ENCODE peak calls at places on chromosomes 16 and 17, in four cellular contexts. N is HepG2, Y is A549, H is K562. G is an unnamed sample.

GRCh38 chr17:14797801-14798200 is 467.3 kb downstream of the PMP22 start:
- DNase-seq in N (no peak), Y (no peak), H (no peak), G (no peak)

GRCh38 chr17:27218041-27218440 is 75.9 kb upstream of the WSB1 start:
- DNase-seq in N (no peak), Y (no peak), H (no peak), G (no peak)

GRCh38 chr16:13376174-13376573 is 474.8 kb downstream of the SHISA9 start:
- DNase-seq in N (no peak), Y (no peak), H (no peak), G (no peak)

GRCh38 chr17:37358098-37358829 is 17.5 kb upstream of the C17orf78 start:
- DNase-seq in N (peak), Y (peak), H (peak), G (peak)

GRCh38 chr17:72706396-72706981 is 386.0 kb downstream of the SLC39A11 start:
- DNase-seq in N (peak), Y (peak), H (no peak), G (no peak)

GRCh38 chr17:70407501-70407900 is 238.2 kb downstream of the KCNJ2 start:
- DNase-seq in N (no peak), Y (no peak), H (no peak), G (no peak)

GRCh38 chr16:12455287-12455798 is 348.3 kb downstream of the CPPED1 start:
- DNase-seq in N (peak), Y (peak), H (peak), G (peak)

GRCh38 chr17:64252831-64253230 is 10.2 kb downstream of the TEX2 start:
- DNase-seq in N (no peak), Y (no peak), H (no peak), G (no peak)

GRCh38 chr16:768428-768827 is 7.9 kb downstream of the MSLN start:
- DNase-seq in N (no peak), Y (no peak), H (no peak), G (no peak)

GRCh38 chr17:17784599-17785264 is 52.1 kb downstream of the SREBF1 start:
- DNase-seq in N (peak), Y (peak), H (peak), G (no peak)

GRCh38 chr17:82332669-82333278 is 792 bp downstream of the SECTM1 start:
- DNase-seq in N (no peak), Y (peak), H (peak), G (no peak)

GRCh38 chr17:46949291-46950174 is 26.6 kb downstream of the GOSR2 start:
- DNase-seq in N (no peak), Y (no peak), H (no peak), G (no peak)

GRCh38 chr17:37465058-37465616 is 24.6 kb upstream of the DUSP14 start:
- DNase-seq in N (no peak), Y (no peak), H (no peak), G (no peak)

GRCh38 chr17:13572581-13572980 is 29.1 kb downstream of the HS3ST3A1 start:
- DNase-seq in N (no peak), Y (no peak), H (no peak), G (no peak)

GRCh38 chr16:46972971-46973456 is 460 bp downstream of the DNAJA2 start:
- DNase-seq in N (peak), Y (no peak), H (peak), G (peak)

GRCh38 chr17:71023631-71024030 is 854.3 kb downstream of the KCNJ2 start:
- DNase-seq in N (no peak), Y (no peak), H (no peak), G (no peak)

GRCh38 chr16:10871157-10871991 is 5.6 kb upstream of the CIITA start:
- DNase-seq in N (peak), Y (no peak), H (no peak), G (no peak)

GRCh38 chr17:77881545-77881944 is 77.0 kb upstream of the TNRC6C start:
- DNase-seq in N (no peak), Y (no peak), H (peak), G (no peak)

GRCh38 chr16:23534868-23535860 is 22.0 kb downstream of the EARS2 start:
- DNase-seq in N (no peak), Y (no peak), H (no peak), G (no peak)

GRCh38 chr17:27577884-27578717 is 52.9 kb upstream of the LGALS9 start:
- DNase-seq in N (no peak), Y (no peak), H (no peak), G (no peak)

GRCh38 chr16:11389083-11389482 is 43.8 kb downstream of the RMI2 start:
- DNase-seq in N (no peak), Y (no peak), H (no peak), G (no peak)

GRCh38 chr17:75688209-75688771 is 21.2 kb downstream of the SAP30BP start:
- DNase-seq in N (no peak), Y (no peak), H (no peak), G (no peak)
- TF ChIP-seq NR3C1 in N (no peak), Y (no peak), H (no peak), G (no peak)

DNA sequence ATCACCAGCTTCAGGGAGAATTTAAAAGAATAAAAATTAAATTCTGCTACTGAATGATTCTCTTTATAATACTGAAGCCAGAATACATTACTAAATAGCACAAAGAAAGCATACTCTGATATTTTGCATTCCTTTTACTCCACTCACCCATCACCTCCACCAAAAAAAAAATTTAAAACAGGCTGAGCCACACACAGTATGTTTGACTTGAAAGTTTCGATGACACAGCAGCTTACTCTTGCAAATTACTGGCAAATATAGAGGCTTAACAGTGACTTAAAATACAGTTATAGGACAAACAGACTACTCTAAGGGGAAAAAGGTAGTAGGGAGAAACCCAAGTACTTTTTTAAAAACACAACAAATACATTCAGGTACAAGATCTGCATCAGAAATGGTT is 39.2 kb downstream of the GPATCH8 start:
- DNase-seq in N (no peak), Y (no peak), H (no peak), G (no peak)
- TF ChIP-seq NR3C1 in N (no peak), Y (no peak), H (no peak), G (no peak)

DNA sequence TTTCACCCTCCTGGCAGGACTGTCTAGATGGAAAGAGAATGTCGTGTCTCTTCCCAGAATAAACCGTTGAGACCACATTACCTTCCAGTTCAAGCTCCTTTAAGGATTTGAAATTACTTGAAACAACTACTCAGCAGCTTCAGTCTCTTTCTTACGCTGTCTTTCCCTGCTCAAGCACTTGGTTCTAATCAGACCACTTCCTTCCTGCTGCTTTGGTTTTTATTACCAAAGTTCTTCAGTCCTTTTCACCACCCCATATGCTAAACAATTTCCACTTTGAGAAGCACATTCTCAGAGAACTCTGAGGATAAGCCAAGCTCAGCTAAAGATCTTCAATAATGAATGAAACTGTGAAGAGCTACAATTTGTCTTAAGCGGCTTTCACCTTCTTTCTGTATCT is 105.4 kb downstream of the STX8 start:
- DNase-seq in N (no peak), Y (no peak), H (no peak), G (no peak)
- TF ChIP-seq NR3C1 in N (no peak), Y (no peak), H (no peak), G (no peak)

GRCh38 chr16:69796285-69797118 is 34.4 kb downstream of the WWP2 start:
- DNase-seq in N (peak), Y (peak), H (peak), G (no peak)
- TF ChIP-seq NR3C1 in N (no peak), Y (no peak), H (no peak), G (no peak)

GRCh38 chr17:48558057-48558456 is 13.1 kb upstream of the HOXB2 start:
- DNase-seq in N (no peak), Y (no peak), H (no peak), G (no peak)

GRCh38 chr17:48558731-48559608 is 14.1 kb upstream of the HOXB2 start:
- DNase-seq in N (no peak), Y (no peak), H (no peak), G (no peak)

GRCh38 chr17:48555616-48556533 is 11.0 kb upstream of the HOXB2 start:
- DNase-seq in N (no peak), Y (peak), H (peak), G (no peak)

GRCh38 chr17:48555183-48555615 is 10.3 kb upstream of the HOXB2 start:
- DNase-seq in N (no peak), Y (peak), H (no peak), G (no peak)

GRCh38 chr17:48556534-48557401 is 11.9 kb upstream of the HOXB2 start:
- DNase-seq in N (no peak), Y (no peak), H (no peak), G (no peak)
- TF ChIP-seq NR3C1 in N (no peak), Y (no peak), H (no peak), G (no peak)

DNA sequence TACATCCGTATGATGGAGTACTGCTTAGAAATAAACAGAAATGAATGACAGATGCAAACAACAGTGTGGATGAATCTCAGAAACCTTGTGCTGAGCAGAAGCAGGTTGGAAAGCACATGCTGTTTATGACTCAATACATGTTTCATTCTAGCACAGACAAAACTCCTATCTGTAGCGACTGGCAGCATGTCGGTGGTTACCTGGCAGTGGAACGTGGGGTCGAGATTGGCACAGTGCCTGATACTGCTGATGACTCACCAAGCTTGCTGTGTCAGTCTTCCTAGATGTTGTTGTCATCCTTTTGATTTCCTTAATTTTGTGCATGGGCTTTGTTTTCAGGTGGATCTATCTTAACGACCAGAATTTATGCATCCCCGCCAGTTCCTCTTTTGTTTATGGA is 62.1 kb downstream of the GAN start:
- DNase-seq in N (no peak), Y (no peak), H (no peak), G (no peak)
- TF ChIP-seq NR3C1 in N (no peak), Y (no peak), H (no peak), G (no peak)

DNA sequence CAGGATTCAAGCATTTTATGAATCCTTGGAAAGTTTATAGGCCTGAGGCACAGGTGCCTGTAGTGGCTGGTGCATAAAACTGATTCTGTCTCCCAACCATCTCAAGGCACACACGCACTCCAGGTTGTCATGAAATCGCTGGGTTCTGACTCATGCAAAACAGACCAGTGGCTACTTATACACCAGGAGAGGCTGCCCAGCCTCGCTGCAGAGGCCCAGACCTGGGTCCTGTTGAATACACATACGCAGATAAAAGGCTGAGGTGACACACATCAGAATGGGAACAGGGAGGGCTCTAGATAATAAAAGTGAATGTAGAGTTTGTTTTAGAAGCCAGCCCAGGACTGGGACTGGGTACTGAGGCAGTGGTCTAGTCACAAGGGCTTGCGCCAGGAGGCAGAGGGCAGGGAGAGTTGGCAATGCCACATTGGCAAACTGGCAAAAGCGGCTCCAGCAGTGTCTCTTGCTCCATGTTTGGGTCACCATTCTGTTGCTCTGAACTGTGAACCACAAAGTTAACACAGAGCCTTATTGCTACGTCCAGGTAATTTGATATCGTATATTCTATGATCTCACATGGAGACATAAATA is 13.6 kb downstream of the OR1D5 start:
- DNase-seq in N (no peak), Y (no peak), H (no peak), G (no peak)
- TF ChIP-seq NR3C1 in N (no peak), Y (no peak), H (no peak), G (no peak)

DNA sequence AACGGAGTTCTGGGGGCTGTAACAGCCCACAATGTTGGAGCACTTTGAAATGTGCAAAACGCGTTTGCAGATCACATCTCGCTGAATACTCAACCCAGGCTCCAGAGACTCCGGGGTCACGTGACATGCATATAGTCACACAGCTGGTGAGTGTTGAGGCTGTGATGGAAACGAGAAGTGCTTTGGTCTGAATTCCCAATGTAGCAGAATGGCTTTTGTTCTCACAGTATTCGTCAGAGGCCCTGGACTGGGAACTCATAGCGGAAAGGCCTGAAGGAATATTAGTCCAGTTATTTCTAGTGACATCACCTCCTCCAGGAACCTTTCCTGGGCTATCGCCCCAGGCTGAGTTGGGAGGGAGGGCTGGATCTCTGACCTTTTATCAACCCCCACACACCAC is 95.8 kb upstream of the CRHR1 start:
- DNase-seq in N (no peak), Y (no peak), H (no peak), G (no peak)
- TF ChIP-seq NR3C1 in N (no peak), Y (no peak), H (no peak), G (no peak)

DNA sequence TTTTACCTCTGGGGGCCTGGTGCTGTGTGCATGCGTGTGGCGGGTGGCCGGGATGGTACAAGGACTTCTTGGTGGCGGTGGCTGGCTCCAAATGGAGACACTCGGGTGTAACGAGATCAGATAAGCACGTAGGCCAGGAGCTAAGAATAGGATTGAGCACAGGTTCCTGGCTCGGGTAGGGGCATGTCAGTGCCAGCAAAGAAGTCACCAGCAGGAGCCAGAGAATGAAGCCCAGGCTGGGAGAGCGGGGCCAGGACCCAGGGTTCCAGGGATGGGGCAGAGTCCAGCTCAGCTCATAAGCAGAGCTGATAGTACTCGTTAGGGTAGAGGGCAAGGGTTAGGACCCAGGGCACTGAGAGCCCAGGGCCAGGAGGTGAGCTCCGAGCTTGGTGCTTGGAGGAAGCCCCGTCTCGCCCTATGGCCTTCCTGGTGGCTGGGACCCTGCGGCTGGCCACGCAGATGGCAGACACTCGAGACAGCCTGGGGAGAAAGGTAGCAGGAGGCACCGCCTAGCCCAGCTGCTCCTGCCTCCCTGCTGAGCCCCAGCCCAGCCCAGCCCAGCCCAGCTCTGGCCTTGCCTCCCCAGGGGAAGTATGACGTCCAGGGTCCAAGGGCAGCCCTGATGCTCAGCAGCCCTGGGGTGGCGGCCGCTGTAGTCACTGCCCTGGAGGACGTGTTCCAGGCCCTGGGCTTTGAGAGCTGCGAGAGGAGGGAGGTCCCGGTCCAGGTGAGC is 8.9 kb downstream of the ZNF213 start:
- DNase-seq in N (no peak), Y (no peak), H (no peak), G (no peak)
- TF ChIP-seq NR3C1 in N (no peak), Y (no peak), H (no peak), G (no peak)

GRCh38 chr17:19876524-19877161 is 8.9 kb upstream of the ULK2 start:
- DNase-seq in N (no peak), Y (no peak), H (no peak), G (no peak)
- TF ChIP-seq NR3C1 in N (no peak), Y (no peak), H (no peak), G (no peak)